ENCODE peak calls at places on chromosomes 11 and 22, in ten cellular contexts. B is heart right ventricle; J is upper lobe of right lung; P is transverse colon; O is breast epithelium; D is H9; N is naive thymus-derived CD4-positive, alpha-beta T cell; K is A549; L is thoracic aorta; G is pancreas. V is an unnamed sample.

GRCh38 chr22:31566484-31566883 is 70.1 kb downstream of the SFI1 start:
- DNase-seq in G (no peak), L (no peak), J (no peak), P (no peak), N (no peak), K (no peak), B (no peak), O (no peak), D (no peak), V (no peak)

GRCh38 chr11:74466916-74467885 is at the start of gene KCNE3:
- DNase-seq in G (peak; percentile 55), O (no peak), K (no peak), N (no peak), D (peak; percentile 63), B (peak; percentile 68), P (peak; percentile 57), L (no peak), J (peak; percentile 81), V (peak; percentile 57)

GRCh38 chr11:64339754-64340408 is at the start of gene CCDC88B:
- DNase-seq in K (no peak), L (no peak), D (no peak), B (peak; percentile 65), O (no peak), P (peak; percentile 85), G (no peak), J (peak; percentile 86), N (peak; percentile 93), V (peak; percentile 59)

GRCh38 chr11:88359529-88359928 is 22.0 kb upstream of the CTSC start:
- DNase-seq in J (no peak), O (no peak), D (no peak), P (no peak), B (no peak), N (no peak), K (no peak), G (no peak), L (no peak), V (no peak)

GRCh38 chr22:45974498-45974897 is 2.5 kb downstream of the WNT7B start:
- DNase-seq in J (no peak), B (no peak), L (no peak), P (no peak), N (no peak), K (peak; percentile 54), D (no peak), O (no peak), G (no peak), V (no peak)

GRCh38 chr11:16820324-16821092 is 82.1 kb downstream of the C11orf58 start:
- DNase-seq in J (peak; percentile 84), P (peak; percentile 80), O (peak; percentile 70), B (peak; percentile 81), D (peak; percentile 86), N (no peak), L (peak; percentile 21), G (peak; percentile 75), K (peak; percentile 77), V (peak; percentile 75)

GRCh38 chr11:3056296-3057068 is 741 bp downstream of the CARS1 start:
- DNase-seq in J (no peak), O (no peak), P (peak; percentile 37), K (no peak), G (no peak), D (no peak), N (no peak), L (no peak), B (peak; percentile 31), V (no peak)

GRCh38 chr11:120208012-120208441 is 2.8 kb upstream of the OAF start:
- DNase-seq in J (no peak), K (no peak), G (no peak), P (no peak), D (no peak), L (no peak), B (no peak), O (no peak), N (no peak), V (no peak)

GRCh38 chr22:28570697-28571373 is 108.8 kb downstream of the TTC28 start:
- DNase-seq in P (no peak), J (no peak), G (no peak), D (no peak), L (no peak), K (no peak), B (no peak), O (no peak), N (no peak), V (no peak)

GRCh38 chr11:116989184-116989583 is 109.0 kb downstream of the SIK3 start:
- DNase-seq in O (no peak), G (no peak), J (no peak), L (no peak), B (no peak), K (no peak), N (no peak), P (no peak), D (no peak), V (no peak)

GRCh38 chr11:14609902-14610301 is 33.7 kb upstream of the PDE3B start:
- DNase-seq in J (no peak), G (no peak), K (no peak), N (no peak), P (no peak), D (no peak), B (no peak), O (no peak), L (no peak), V (no peak)

GRCh38 chr11:85699957-85700741 is 14.2 kb upstream of the CCDC89 start:
- DNase-seq in J (no peak), D (no peak), G (no peak), B (no peak), N (no peak), L (no peak), K (no peak), P (no peak), O (no peak), V (no peak)

GRCh38 chr11:74950374-74950969 is 1.4 kb downstream of the SPCS2 start:
- DNase-seq in N (no peak), D (no peak), J (no peak), K (no peak), P (no peak), B (no peak), O (no peak), G (no peak), L (no peak), V (no peak)

GRCh38 chr22:26479792-26480610 is 3.6 kb downstream of the HPS4 start:
- DNase-seq in D (no peak), J (no peak), N (no peak), O (no peak), P (no peak), K (no peak), G (no peak), B (no peak), L (no peak), V (no peak)

GRCh38 chr22:26480611-26480932 is 3.0 kb downstream of the HPS4 start:
- DNase-seq in L (no peak), J (no peak), P (no peak), D (no peak), K (no peak), O (no peak), B (no peak), N (no peak), G (no peak), V (no peak)

GRCh38 chr22:26477341-26477731 is 6.2 kb downstream of the HPS4 start:
- DNase-seq in K (no peak), N (no peak), G (no peak), L (no peak), O (no peak), J (no peak), D (no peak), B (no peak), P (no peak), V (no peak)

GRCh38 chr22:26481112-26481693 is 2.4 kb downstream of the HPS4 start:
- DNase-seq in J (no peak), K (no peak), P (no peak), B (no peak), G (no peak), L (no peak), O (no peak), N (no peak), D (no peak), V (no peak)

GRCh38 chr22:26479043-26479791 is 4.4 kb downstream of the HPS4 start:
- DNase-seq in K (no peak), D (no peak), B (no peak), O (no peak), P (no peak), J (no peak), L (no peak), N (no peak), G (no peak), V (no peak)
- H3K4me1 ChIP-seq in K (peaks cover 8% of the 10 kb centered on the region), D (no peaks in the 10 kb centered on the region), B (peaks cover 50% of the 10 kb centered on the region), O (peaks cover 13% of the 10 kb centered on the region), P (peaks cover 41% of the 10 kb centered on the region), J (peaks cover 42% of the 10 kb centered on the region), L (peaks cover 43% of the 10 kb centered on the region), N (peaks cover 36% of the 10 kb centered on the region), G (peaks cover 9% of the 10 kb centered on the region), V (peaks cover 45% of the 10 kb centered on the region)

GRCh38 chr11:105701098-105701497 is 91.2 kb downstream of the GRIA4 start:
- DNase-seq in B (no peak), L (no peak), K (peak; percentile 15), G (no peak), D (no peak), N (no peak), O (no peak), J (no peak), P (no peak), V (no peak)

GRCh38 chr11:105706025-105706530 is 96.2 kb downstream of the GRIA4 start:
- DNase-seq in N (no peak), B (no peak), P (no peak), D (no peak), O (no peak), G (no peak), K (no peak), L (no peak), J (no peak), V (no peak)
- H3K4me1 ChIP-seq in N (no peaks in the 10 kb centered on the region), B (no peaks in the 10 kb centered on the region), P (no peaks in the 10 kb centered on the region), D (no peaks in the 10 kb centered on the region), O (no peaks in the 10 kb centered on the region), G (no peaks in the 10 kb centered on the region), K (no peaks in the 10 kb centered on the region), L (no peaks in the 10 kb centered on the region), J (no peaks in the 10 kb centered on the region), V (no peaks in the 10 kb centered on the region)

DNA sequence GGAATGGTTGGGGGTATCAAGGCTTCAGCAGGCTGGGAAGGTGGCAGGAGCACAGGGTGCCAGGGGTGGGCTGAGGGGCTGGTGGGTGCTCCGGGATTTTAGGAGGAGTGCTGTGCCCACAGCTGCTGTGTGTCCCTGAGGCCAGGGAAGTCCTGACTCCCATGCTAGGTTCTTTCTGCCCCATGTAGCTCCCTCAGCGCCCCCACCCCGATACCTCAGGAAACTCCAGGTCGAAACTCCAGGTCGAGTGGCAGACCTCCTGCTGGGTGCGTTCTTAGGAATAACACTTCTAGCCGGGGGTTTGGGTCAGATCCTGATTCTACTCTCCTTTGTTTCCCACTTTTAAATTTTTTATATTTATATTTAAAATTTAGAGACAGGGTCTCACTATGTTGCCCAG is 8.3 kb downstream of the AP2A2 start:
- DNase-seq in L (no peak), P (no peak), N (no peak), K (no peak), B (no peak), J (no peak), D (no peak), G (no peak), O (no peak), V (no peak)
- H3K4me1 ChIP-seq in L (peaks cover 45% of the 10 kb centered on the region), P (peaks cover 15% of the 10 kb centered on the region), N (peaks cover 28% of the 10 kb centered on the region), K (peaks cover 21% of the 10 kb centered on the region), B (peaks cover 59% of the 10 kb centered on the region), J (peaks cover 72% of the 10 kb centered on the region), D (peaks cover 15% of the 10 kb centered on the region), G (peaks cover 3% of the 10 kb centered on the region), O (peaks cover 4% of the 10 kb centered on the region), V (peaks cover 39% of the 10 kb centered on the region)

DNA sequence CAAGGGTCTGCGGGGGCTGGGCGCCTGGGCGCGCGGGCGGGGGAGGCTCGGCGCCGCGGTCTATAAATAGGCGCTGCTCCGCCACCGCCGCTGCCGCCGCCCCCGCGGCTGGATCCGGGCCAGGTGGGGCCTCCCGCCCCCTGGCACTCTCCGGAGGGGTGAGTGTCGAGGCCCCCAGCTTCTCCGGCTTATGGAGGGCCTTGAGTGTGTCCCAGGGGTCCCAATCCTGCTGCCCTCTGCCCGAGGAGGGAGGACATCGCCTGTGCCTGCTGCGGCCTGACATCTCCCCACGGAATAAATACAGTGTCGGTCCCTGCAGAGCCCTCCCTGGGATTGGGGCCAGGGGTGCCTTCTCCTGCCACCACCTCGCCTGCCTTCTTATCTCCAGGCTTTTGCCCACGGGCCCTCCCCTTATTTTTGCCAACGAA is 4.3 kb upstream of the GP1BB start:
- DNase-seq in D (no peak), J (no peak), K (no peak), N (no peak), B (peak; percentile 54), L (no peak), O (no peak), P (no peak), G (peak; percentile 41), V (no peak)
- H3K4me1 ChIP-seq in D (peaks cover 2% of the 10 kb centered on the region), J (peaks cover 23% of the 10 kb centered on the region), K (peaks cover 9% of the 10 kb centered on the region), N (peaks cover 16% of the 10 kb centered on the region), B (peaks cover 81% of the 10 kb centered on the region), L (peaks cover 33% of the 10 kb centered on the region), O (peaks cover 9% of the 10 kb centered on the region), P (peaks cover 25% of the 10 kb centered on the region), G (no peaks in the 10 kb centered on the region), V (peaks cover 5% of the 10 kb centered on the region)

V was measured in psoas muscle.